ENCODE peak calls at places on chromosomes 3 and 15, in four cellular contexts. S, K, D and Y are unnamed samples.
A peak's percentile ranks its signal among the peaks of the same experiment; 100 is the strongest.

GRCh38 chr3:141241248-141242034 is 9.8 kb downstream of the PXYLP1 start:
- DNase-seq in D (no peak), S (no peak), K (no peak), Y (no peak)

GRCh38 chr15:33860749-33861148 is 107.5 kb upstream of the CHRM5 start:
- DNase-seq in D (peak; percentile 13), S (no peak), K (no peak), Y (no peak)

GRCh38 chr15:40928975-40929729 is at the start of gene DLL4:
- DNase-seq in D (peak; percentile 71), K (peak; percentile 54), S (peak; percentile 94), Y (no peak)

GRCh38 chr15:97652700-97653167 is 307.8 kb upstream of the ARRDC4 start:
- DNase-seq in D (no peak), S (no peak), K (no peak), Y (no peak)

GRCh38 chr3:50147861-50148260 is 7.3 kb upstream of the SEMA3F start:
- DNase-seq in D (no peak), S (no peak), K (no peak), Y (no peak)

GRCh38 chr15:100596792-100597191 is 5.2 kb downstream of the LINS1 start:
- DNase-seq in K (no peak), S (peak; percentile 65), D (no peak), Y (no peak)

GRCh38 chr3:32865364-32865763 is 47.6 kb downstream of the TRIM71 start:
- DNase-seq in S (no peak), D (no peak), K (peak; percentile 32), Y (no peak)

GRCh38 chr3:128033102-128033501 is 19.1 kb upstream of the SEC61A1 start:
- DNase-seq in D (no peak), K (no peak), S (no peak), Y (no peak)

GRCh38 chr3:167406876-167407492 is 26.9 kb upstream of the ZBBX start:
- DNase-seq in S (no peak), K (peak; percentile 56), D (peak; percentile 58), Y (peak; percentile 15)

GRCh38 chr15:38514601-38515000 is 50.0 kb downstream of the RASGRP1 start:
- DNase-seq in S (no peak), K (no peak), D (no peak), Y (no peak)

GRCh38 chr15:22968356-22968755 is 11.8 kb downstream of the CYFIP1 start:
- DNase-seq in S (no peak), K (no peak), D (no peak), Y (peak; percentile 52)

DNA sequence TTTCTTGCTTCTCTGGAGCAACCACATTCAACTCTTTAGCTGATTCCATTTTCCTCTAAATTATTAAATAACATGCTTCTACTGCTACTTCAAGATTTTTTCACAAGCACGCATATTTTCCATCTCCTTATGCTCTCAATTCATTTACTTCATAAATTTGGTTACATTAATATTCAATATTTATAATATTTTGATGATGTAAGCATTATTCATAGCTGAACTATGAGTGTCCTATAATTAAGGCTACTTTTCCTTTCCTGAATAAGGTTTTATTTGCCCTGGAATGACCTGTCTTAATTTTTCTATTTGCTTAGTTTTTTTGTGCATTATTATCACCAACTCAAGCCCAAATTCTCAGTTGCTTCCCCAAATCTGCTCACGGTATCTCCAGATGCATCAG is 109.4 kb upstream of the ADPGK start:
- DNase-seq in K (no peak), S (no peak), D (no peak), Y (no peak)
- TF ChIP-seq TCF7L2 in K (no peak), S (no peak), D (no peak), Y (no peak)

GRCh38 chr3:173826416-173826815 is 428.9 kb downstream of the NLGN1 start:
- DNase-seq in D (no peak), S (no peak), K (no peak), Y (no peak)

GRCh38 chr3:173826901-173827609 is 429.5 kb downstream of the NLGN1 start:
- DNase-seq in D (no peak), S (no peak), K (no peak), Y (no peak)

GRCh38 chr3:173825731-173826130 is 428.2 kb downstream of the NLGN1 start:
- DNase-seq in D (no peak), K (no peak), S (no peak), Y (no peak)

GRCh38 chr3:173819368-173819767 is 421.8 kb downstream of the NLGN1 start:
- DNase-seq in S (no peak), D (no peak), K (no peak), Y (no peak)

DNA sequence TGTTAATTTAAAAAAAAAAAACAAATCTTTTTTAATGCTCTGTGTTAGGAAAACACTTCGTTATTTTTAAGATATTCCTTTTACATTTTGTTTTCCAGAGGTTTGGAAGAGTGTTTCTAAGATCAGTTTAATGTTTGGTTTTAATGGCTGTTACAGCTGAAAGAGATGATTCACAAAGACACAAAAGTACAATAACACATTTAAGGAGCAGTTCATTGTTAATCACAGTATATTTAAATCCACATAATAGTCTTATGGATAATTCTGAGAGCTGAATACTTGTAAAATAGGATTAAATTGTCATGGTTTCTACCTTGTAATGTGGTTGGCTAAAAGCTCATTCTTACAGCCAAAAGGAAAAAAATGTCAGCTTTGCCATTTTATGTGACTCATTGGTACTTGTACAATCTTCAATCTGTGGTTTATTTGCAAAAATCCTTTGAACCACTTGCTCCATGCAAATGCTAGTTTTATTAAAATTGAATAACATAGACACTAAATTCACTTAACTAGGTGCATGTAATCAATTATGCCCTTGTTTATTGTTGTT is 426.4 kb downstream of the NLGN1 start:
- DNase-seq in D (no peak), S (no peak), K (no peak), Y (no peak)
- H3K4me1 ChIP-seq in D (no peaks in the 10 kb centered on the region), S (no peaks in the 10 kb centered on the region), K (no peaks in the 10 kb centered on the region), Y (no peaks in the 10 kb centered on the region)

GRCh38 chr3:56864090-56864489 is 62.3 kb upstream of the ARHGEF3 start:
- DNase-seq in K (no peak), D (no peak), S (no peak), Y (no peak)

GRCh38 chr3:56860948-56861347 is 59.2 kb upstream of the ARHGEF3 start:
- DNase-seq in K (no peak), S (no peak), D (no peak), Y (no peak)

GRCh38 chr3:56861511-56861910 is 59.8 kb upstream of the ARHGEF3 start:
- DNase-seq in K (no peak), S (no peak), D (no peak), Y (no peak)

GRCh38 chr3:56860351-56860750 is 58.6 kb upstream of the ARHGEF3 start:
- DNase-seq in D (no peak), K (no peak), S (no peak), Y (no peak)

GRCh38 chr3:56862352-56863062 is 60.8 kb upstream of the ARHGEF3 start:
- DNase-seq in D (no peak), K (peak; percentile 88), S (no peak), Y (no peak)
- TF ChIP-seq TCF7L2 in D (no peak), K (no peak), S (no peak), Y (no peak)

DNA sequence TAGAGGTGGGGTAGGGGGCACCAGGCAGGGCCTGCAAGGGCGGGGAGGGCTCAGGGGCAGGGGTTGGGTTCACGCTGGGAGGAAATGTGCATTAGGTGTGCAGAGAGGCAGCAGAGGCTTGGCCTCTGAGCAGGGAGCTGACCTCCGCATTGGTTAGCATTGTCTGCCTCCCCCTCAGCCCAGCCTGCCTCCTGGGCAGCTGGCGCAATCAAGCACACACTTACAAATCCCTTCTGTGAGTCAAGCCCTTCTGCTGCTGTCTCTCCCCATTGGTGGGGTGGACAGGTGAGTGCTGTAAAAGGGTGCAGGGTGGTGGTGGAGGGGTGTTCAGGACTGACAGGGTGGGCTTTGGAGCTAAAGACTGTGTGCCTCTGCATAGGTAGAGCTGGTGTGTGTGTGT is 9.3 kb downstream of the LOXL1 start:
- DNase-seq in D (no peak), K (no peak), S (no peak), Y (no peak)
- H3K4me1 ChIP-seq in D (peaks cover 1% of the 10 kb centered on the region), K (peaks cover 5% of the 10 kb centered on the region), S (peaks cover 4% of the 10 kb centered on the region), Y (no peaks in the 10 kb centered on the region)

DNA sequence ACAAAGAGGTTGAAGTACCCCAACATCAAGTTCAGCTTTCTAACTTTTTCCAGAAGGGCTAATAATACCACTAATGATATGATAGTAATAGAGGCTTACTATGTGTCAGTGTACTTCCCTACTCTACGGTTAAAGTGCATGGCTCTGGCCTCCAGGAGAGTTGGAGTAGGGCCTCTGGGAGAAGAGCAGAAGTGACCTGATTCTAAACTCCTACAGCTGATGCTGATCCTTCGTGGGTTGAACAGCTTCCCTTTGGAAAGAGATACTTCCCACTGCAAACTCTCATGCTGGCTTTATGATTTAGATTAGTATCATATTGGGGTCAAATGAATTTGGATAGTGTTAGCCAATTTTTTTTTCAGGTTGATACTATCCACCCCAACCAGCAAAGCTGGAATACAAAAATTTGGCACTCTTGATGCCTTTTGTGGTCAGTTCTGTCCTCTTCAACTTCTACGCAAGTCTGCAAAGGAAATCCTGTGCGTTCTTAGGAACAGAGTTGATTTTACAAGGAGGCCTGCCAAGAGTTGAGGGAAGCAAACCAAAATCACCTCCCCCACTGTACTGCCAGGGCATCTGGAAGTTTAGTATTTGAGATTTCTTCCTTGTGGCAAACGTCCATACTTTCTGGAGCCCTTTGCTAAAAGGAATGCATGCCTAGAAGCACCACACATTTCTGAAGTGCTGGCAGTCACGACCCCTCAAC is 17.8 kb downstream of the TMEM212 start:
- DNase-seq in D (no peak), K (no peak), S (no peak), Y (no peak)
- TF ChIP-seq TCF7L2 in D (no peak), K (no peak), S (no peak), Y (no peak)

GRCh38 chr15:59352683-59353082 is 20.0 kb downstream of the MYO1E start:
- DNase-seq in D (no peak), S (no peak), K (no peak), Y (no peak)
- H3K4me1 ChIP-seq in D (peaks cover 52% of the 10 kb centered on the region), S (no peaks in the 10 kb centered on the region), K (no peaks in the 10 kb centered on the region), Y (peaks cover 42% of the 10 kb centered on the region)

GRCh38 chr3:77524467-77524866 is 484.6 kb downstream of the ROBO2 start:
- DNase-seq in D (no peak), S (no peak), K (no peak), Y (no peak)
- TF ChIP-seq TCF7L2 in D (no peak), S (no peak), K (no peak), Y (no peak)

GRCh38 chr3:188187055-188187454 is 33.1 kb downstream of the LPP start:
- DNase-seq in D (no peak), S (no peak), K (no peak), Y (peak; percentile 24)
- H3K4me1 ChIP-seq in D (peaks cover 5% of the 10 kb centered on the region), S (no peaks in the 10 kb centered on the region), K (peaks cover 69% of the 10 kb centered on the region), Y (no peaks in the 10 kb centered on the region)